ENCODE peak calls at places on chromosomes 13 and 19, in eight cellular contexts. T is GM06990; W is stimulated activated CD4-positive, alpha-beta T cell treated with anti-CD3 and anti-CD28 coated beads, Interleukin-1b, Interleukin-23, amount 100 ng/mL, for 24 hours; H is GM03348; G is CD4-positive, alpha-beta T cell; Z is HTR-8/SVneo; D is iPS-NIHi11; A is thoracic aorta. X is an unnamed sample.
A peak's percentile ranks its signal among the peaks of the same experiment; 100 is the strongest.

GRCh38 chr19:2244122-2244411 is 5.1 kb upstream of the AMH start:
- DNase-seq in T (no peak), W (no peak), H (no peak), G (no peak), Z (no peak), D (no peak), A (no peak), X (no peak)

GRCh38 chr13:109844396-109844795 is 58.0 kb upstream of the IRS2 start:
- DNase-seq in T (no peak), W (no peak), H (peak; percentile 15), G (no peak), Z (no peak), D (no peak), A (no peak), X (no peak)

GRCh38 chr13:59444210-59444857 is 719.4 kb downstream of the DIAPH3 start:
- DNase-seq in T (no peak), W (no peak), H (no peak), G (no peak), Z (no peak), D (no peak), A (no peak), X (no peak)

GRCh38 chr19:40809358-40810086 is 10.5 kb downstream of the EGLN2 start:
- DNase-seq in T (no peak), W (no peak), H (no peak), G (no peak), Z (no peak), D (no peak), A (no peak), X (no peak)

GRCh38 chr19:48489608-48490216 is 20.5 kb downstream of the CYTH2 start:
- DNase-seq in T (peak; percentile 85), W (peak; percentile 68), H (peak; percentile 86), G (peak; percentile 71), Z (peak; percentile 79), D (peak; percentile 83), A (no peak), X (peak; percentile 82)

GRCh38 chr19:49639401-49640112 is 386 bp downstream of the RRAS start:
- DNase-seq in T (no peak), W (no peak), H (no peak), G (no peak), Z (no peak), D (no peak), A (no peak), X (peak; percentile 23)

GRCh38 chr13:59641758-59642157 is 522.0 kb downstream of the DIAPH3 start:
- DNase-seq in T (no peak), W (no peak), H (peak; percentile 34), G (no peak), Z (no peak), D (no peak), A (no peak), X (no peak)

GRCh38 chr19:18543814-18544475 is 572 bp upstream of the FKBP8 start:
- DNase-seq in T (peak; percentile 59), W (peak; percentile 56), H (peak; percentile 72), G (peak; percentile 63), Z (no peak), D (peak; percentile 67), A (no peak), X (peak; percentile 61)

GRCh38 chr13:60887711-60888110 is 490.7 kb downstream of the TDRD3 start:
- DNase-seq in T (no peak), W (no peak), H (no peak), G (no peak), Z (no peak), D (no peak), A (no peak), X (no peak)

GRCh38 chr19:18972851-18973250 is 31.8 kb upstream of the HOMER3 start:
- DNase-seq in T (no peak), W (no peak), H (no peak), G (no peak), Z (no peak), D (no peak), A (no peak), X (no peak)

GRCh38 chr19:46015080-46015960 is 7.5 kb downstream of the PGLYRP1 start:
- DNase-seq in T (peak; percentile 38), W (peak; percentile 47), H (peak; percentile 57), G (peak; percentile 59), Z (no peak), D (peak; percentile 91), A (no peak), X (peak; percentile 90)

GRCh38 chr13:23714672-23715071 is 144.5 kb downstream of the TNFRSF19 start:
- DNase-seq in T (no peak), W (no peak), H (no peak), G (no peak), Z (no peak), D (no peak), A (no peak), X (no peak)

GRCh38 chr19:5850743-5851293 is 431 bp downstream of the FUT3 start:
- DNase-seq in T (no peak), W (no peak), H (peak; percentile 47), G (no peak), Z (no peak), D (peak; percentile 21), A (no peak), X (no peak)

GRCh38 chr19:7682175-7682855 is 1.7 kb downstream of the TRAPPC5 start:
- DNase-seq in T (no peak), W (no peak), H (no peak), G (no peak), Z (no peak), D (peak; percentile 49), A (no peak), X (peak; percentile 84)

GRCh38 chr13:106596287-106596937 is 28.5 kb upstream of the ARGLU1 start:
- DNase-seq in T (no peak), W (no peak), H (no peak), G (no peak), Z (no peak), D (no peak), A (no peak), X (no peak)

X was measured in left kidney.